ENCODE peak calls at places on chromosome 16, in six cellular contexts. K is esophagus muscularis mucosa; W is heart left ventricle; Y is CD4-positive, alpha-beta T cell; P is cardiac fibroblast; Q is left ventricle myocardium inferior. D is an unnamed sample.

GRCh38 chr16:67277999-67278772 is 1.1 kb upstream of the PLEKHG4 start:
- DNase-seq in K (no peak), P (peak), Q (no peak), Y (no peak), W (peak), D (no peak)

GRCh38 chr16:31711344-31711845 is 162.2 kb upstream of the ZNF267 start:
- DNase-seq in P (no peak), Y (no peak), W (no peak), Q (no peak), K (no peak), D (no peak)

GRCh38 chr16:48435319-48435682 is 50.1 kb upstream of the SIAH1 start:
- DNase-seq in W (no peak), Y (no peak), Q (no peak), K (no peak), P (no peak), D (no peak)

GRCh38 chr16:56965939-56966515 is 4.3 kb downstream of the CETP start:
- DNase-seq in P (peak), Q (no peak), W (no peak), K (no peak), Y (no peak), D (no peak)

GRCh38 chr16:59259074-59259963 is 525.2 kb upstream of the GOT2 start:
- DNase-seq in P (no peak), Q (no peak), Y (no peak), W (no peak), K (no peak), D (no peak)

GRCh38 chr16:82603784-82604411 is 22.9 kb upstream of the CDH13 start:
- DNase-seq in W (peak), P (peak), K (no peak), Y (no peak), Q (peak), D (no peak)

GRCh38 chr16:18800674-18801196 is 614 bp downstream of the ARL6IP1 start:
- DNase-seq in W (no peak), Q (no peak), K (no peak), Y (no peak), P (peak), D (no peak)

GRCh38 chr16:4734730-4735575 is 616 bp downstream of the DNAAF8 start:
- DNase-seq in Y (peak), Q (peak), K (peak), P (peak), W (peak), D (peak)

GRCh38 chr16:7508656-7509055 is 176.0 kb downstream of the RBFOX1 start:
- DNase-seq in Q (no peak), W (no peak), K (no peak), Y (no peak), P (no peak), D (no peak)

GRCh38 chr16:72291531-72291981 is 119.6 kb upstream of the PMFBP1 start:
- DNase-seq in K (no peak), Q (no peak), Y (no peak), W (no peak), P (peak), D (no peak)

GRCh38 chr16:50381679-50382440 is 13.1 kb upstream of the BRD7 start:
- DNase-seq in Q (no peak), Y (no peak), K (no peak), P (no peak), W (no peak), D (no peak)
- TF ChIP-seq CTCF in Q (no peak), Y (no peak), K (no peak), P (peak), W (no peak), D (no peak)

DNA sequence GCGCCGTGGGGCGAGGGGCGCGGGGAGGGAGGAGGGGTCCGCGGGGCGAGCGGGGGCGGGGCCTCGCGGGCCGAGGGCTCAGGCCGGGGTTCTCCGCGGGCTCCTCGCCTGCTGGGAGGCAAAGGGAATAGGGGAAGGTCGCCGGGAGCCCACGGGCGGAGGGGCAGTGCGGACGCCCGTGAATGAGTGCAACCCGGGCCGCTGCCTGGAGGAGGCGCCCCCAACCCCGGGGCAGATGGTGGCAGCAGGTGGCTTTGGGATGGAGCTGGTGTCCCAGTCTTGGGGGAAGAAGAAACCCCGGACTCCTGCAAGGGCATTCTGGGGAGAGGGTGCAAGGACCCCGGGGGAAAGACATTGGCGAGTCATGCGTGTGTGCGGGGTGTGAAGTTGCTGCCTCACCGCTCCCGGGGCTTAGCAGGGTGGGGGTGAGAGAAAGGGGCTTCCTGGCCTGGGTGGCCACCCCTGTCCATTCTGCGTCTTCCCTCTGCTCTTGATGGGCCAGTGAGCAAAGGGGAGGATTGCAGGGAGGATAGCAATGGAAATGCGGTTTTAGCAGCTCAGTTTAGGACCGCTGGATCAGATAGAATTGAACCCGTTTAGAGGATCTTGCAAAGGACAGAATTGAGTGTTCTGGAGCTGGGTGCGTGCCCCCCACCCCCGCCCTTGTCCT is 508 bp downstream of the KIAA0513 start:
- DNase-seq in Y (no peak), Q (no peak), P (no peak), W (no peak), K (no peak), D (no peak)
- TF ChIP-seq CTCF in Y (no peak), Q (peak), P (no peak), W (peak), K (peak), D (peak)

GRCh38 chr16:52976539-52977167 is 76.0 kb downstream of the CHD9NB start:
- DNase-seq in P (peak), K (no peak), W (no peak), Y (no peak), Q (no peak), D (no peak)
- TF ChIP-seq CTCF in P (peak), K (peak), W (peak), Y (no peak), Q (peak), D (peak)

GRCh38 chr16:280991-281659 is 734 bp downstream of the ARHGDIG start:
- DNase-seq in K (no peak), P (no peak), Q (no peak), W (no peak), Y (no peak), D (no peak)
- TF ChIP-seq CTCF in K (no peak), P (no peak), Q (no peak), W (no peak), Y (no peak), D (no peak)

GRCh38 chr16:51159864-51160263 is 8.8 kb upstream of the SALL1 start:
- DNase-seq in W (no peak), P (no peak), Y (no peak), K (no peak), Q (no peak), D (no peak)
- TF ChIP-seq CTCF in W (no peak), P (no peak), Y (no peak), K (no peak), Q (no peak), D (no peak)

GRCh38 chr16:89132194-89133005 is 38.7 kb downstream of the ACSF3 start:
- DNase-seq in P (no peak), W (peak), Y (no peak), Q (peak), K (no peak), D (no peak)
- TF ChIP-seq CTCF in P (no peak), W (no peak), Y (no peak), Q (no peak), K (no peak), D (no peak)

DNA sequence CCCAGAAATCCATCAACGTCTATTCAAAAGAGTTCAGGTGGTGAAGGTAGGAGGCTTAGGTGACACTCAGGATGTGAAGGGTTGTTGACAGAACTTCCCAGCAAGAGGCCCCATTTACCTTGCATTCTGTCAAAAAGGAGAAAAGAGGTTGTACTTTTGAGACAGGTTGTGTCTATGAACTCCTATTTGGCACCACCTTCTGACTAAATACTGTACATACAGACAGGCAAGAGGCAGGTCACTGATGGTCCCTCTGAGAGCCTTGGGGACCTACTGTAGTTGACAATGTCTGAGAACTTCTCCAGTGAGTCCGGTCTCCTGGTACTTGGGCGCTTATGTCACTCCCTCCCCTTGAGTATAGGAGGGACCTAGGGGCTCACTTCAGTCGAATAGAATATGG is 479.3 kb upstream of the ZFHX3 start:
- DNase-seq in P (no peak), K (no peak), Q (no peak), W (no peak), Y (no peak), D (peak)
- TF ChIP-seq CTCF in P (no peak), K (no peak), Q (no peak), W (no peak), Y (no peak), D (peak)

GRCh38 chr16:10226672-10227306 is 44.6 kb upstream of the GRIN2A start:
- DNase-seq in W (no peak), K (no peak), Y (no peak), P (no peak), Q (no peak), D (no peak)

GRCh38 chr16:10232757-10233156 is 50.5 kb upstream of the GRIN2A start:
- DNase-seq in K (no peak), P (no peak), W (no peak), Y (no peak), Q (no peak), D (no peak)

GRCh38 chr16:10225653-10226052 is 43.4 kb upstream of the GRIN2A start:
- DNase-seq in K (no peak), Q (no peak), P (no peak), W (no peak), Y (no peak), D (no peak)

GRCh38 chr16:10228779-10229178 is 46.6 kb upstream of the GRIN2A start:
- DNase-seq in Q (no peak), P (no peak), W (no peak), Y (no peak), K (no peak), D (no peak)

GRCh38 chr16:10231563-10231962 is 49.3 kb upstream of the GRIN2A start:
- DNase-seq in K (no peak), W (no peak), P (no peak), Y (no peak), Q (no peak), D (no peak)
- TF ChIP-seq CTCF in K (no peak), W (no peak), P (no peak), Y (no peak), Q (no peak), D (no peak)

GRCh38 chr16:2911580-2912329 is at the start of gene FLYWCH1:
- DNase-seq in P (peak), Q (peak), Y (peak), K (peak), W (peak), D (peak)

GRCh38 chr16:2913603-2914002 is 1.9 kb downstream of the FLYWCH1 start:
- DNase-seq in K (no peak), Y (no peak), P (no peak), W (no peak), Q (no peak), D (no peak)

GRCh38 chr16:2915196-2915929 is 3.6 kb downstream of the FLYWCH1 start:
- DNase-seq in W (no peak), P (no peak), Q (no peak), Y (no peak), K (no peak), D (no peak)

GRCh38 chr16:2912330-2913199 is 834 bp downstream of the FLYWCH1 start:
- DNase-seq in P (peak), Y (no peak), Q (no peak), W (peak), K (no peak), D (no peak)

GRCh38 chr16:2914233-2914632 is 2.5 kb downstream of the FLYWCH1 start:
- DNase-seq in K (no peak), W (peak), Q (no peak), Y (no peak), P (no peak), D (no peak)
- TF ChIP-seq CTCF in K (no peak), W (no peak), Q (no peak), Y (no peak), P (no peak), D (no peak)

GRCh38 chr16:16917201-16917600 is 538.3 kb downstream of the NPIPA7 start:
- DNase-seq in W (no peak), K (no peak), Q (no peak), Y (no peak), P (no peak), D (no peak)
- TF ChIP-seq CTCF in W (no peak), K (no peak), Q (no peak), Y (no peak), P (no peak), D (no peak)